ENCODE peak calls at places on chromosome 17, in eight cellular contexts. D is neural progenitor cell, F is heart right ventricle, K is hepatocyte, X is right lobe of liver, C is astrocyte, W is endodermal cell, J is PC-3. R is an unnamed sample.

GRCh38 chr17:37361543-37361942 is 14.2 kb upstream of the C17orf78 start:
- DNase-seq in W (no peak), C (no peak), F (no peak), K (peak; percentile 41), D (no peak), X (no peak), J (no peak), R (no peak)

GRCh38 chr17:70105641-70106040 is 30.6 kb downstream of the KCNJ16 start:
- DNase-seq in C (peak; percentile 26), D (no peak), W (no peak), X (no peak), F (no peak), K (no peak), J (no peak), R (no peak)

GRCh38 chr17:56571456-56571855 is 22.0 kb upstream of the NOG start:
- DNase-seq in F (no peak), W (no peak), X (no peak), D (no peak), C (no peak), K (no peak), J (no peak), R (no peak)

GRCh38 chr17:79752175-79752574 is 21.4 kb downstream of the ENPP7 start:
- DNase-seq in D (no peak), X (peak; percentile 24), K (no peak), W (no peak), F (no peak), C (no peak), J (peak; percentile 27), R (no peak)

GRCh38 chr17:29613856-29614255 is 8.9 kb downstream of the CORO6 start:
- DNase-seq in K (no peak), D (no peak), W (no peak), C (no peak), X (peak; percentile 49), F (no peak), J (no peak), R (peak; percentile 74)

GRCh38 chr17:40069751-40070643 is 7.2 kb downstream of the THRA start:
- DNase-seq in W (peak; percentile 71), C (peak; percentile 21), X (no peak), J (peak; percentile 25), K (peak; percentile 70), F (peak; percentile 31), D (no peak), R (no peak)

GRCh38 chr17:2051388-2052237 is 3.3 kb upstream of the HIC1 start:
- DNase-seq in D (no peak), K (no peak), C (no peak), F (no peak), X (no peak), J (no peak), W (peak; percentile 64), R (no peak)

GRCh38 chr17:9456265-9456664 is 119.4 kb downstream of the STX8 start:
- DNase-seq in F (no peak), X (no peak), J (no peak), D (no peak), C (no peak), W (no peak), K (peak; percentile 32), R (no peak)

GRCh38 chr17:61002316-61002736 is 324.7 kb downstream of the BCAS3 start:
- DNase-seq in J (peak; percentile 81), W (no peak), D (peak; percentile 51), C (peak; percentile 37), X (no peak), K (peak; percentile 63), F (no peak), R (no peak)

GRCh38 chr17:39979021-39979660 is 1.5 kb upstream of the PSMD3 start:
- DNase-seq in F (no peak), C (peak; percentile 95), X (no peak), K (peak; percentile 63), J (peak; percentile 66), D (no peak), W (no peak), R (no peak)

GRCh38 chr17:60743812-60744211 is 66.2 kb downstream of the BCAS3 start:
- DNase-seq in F (no peak), J (peak; percentile 86), D (no peak), K (peak; percentile 6), X (no peak), C (peak; percentile 79), W (no peak), R (no peak)

GRCh38 chr17:75625813-75626486 is 7.3 kb upstream of the SMIM5 start:
- DNase-seq in W (peak; percentile 95), F (no peak), D (peak; percentile 78), X (no peak), C (no peak), K (peak; percentile 70), J (peak; percentile 49), R (no peak)

GRCh38 chr17:62898239-62898864 is 67.7 kb upstream of the TANC2 start:
- DNase-seq in F (no peak), C (no peak), K (peak; percentile 35), D (no peak), W (no peak), X (no peak), J (no peak), R (no peak)

DNA sequence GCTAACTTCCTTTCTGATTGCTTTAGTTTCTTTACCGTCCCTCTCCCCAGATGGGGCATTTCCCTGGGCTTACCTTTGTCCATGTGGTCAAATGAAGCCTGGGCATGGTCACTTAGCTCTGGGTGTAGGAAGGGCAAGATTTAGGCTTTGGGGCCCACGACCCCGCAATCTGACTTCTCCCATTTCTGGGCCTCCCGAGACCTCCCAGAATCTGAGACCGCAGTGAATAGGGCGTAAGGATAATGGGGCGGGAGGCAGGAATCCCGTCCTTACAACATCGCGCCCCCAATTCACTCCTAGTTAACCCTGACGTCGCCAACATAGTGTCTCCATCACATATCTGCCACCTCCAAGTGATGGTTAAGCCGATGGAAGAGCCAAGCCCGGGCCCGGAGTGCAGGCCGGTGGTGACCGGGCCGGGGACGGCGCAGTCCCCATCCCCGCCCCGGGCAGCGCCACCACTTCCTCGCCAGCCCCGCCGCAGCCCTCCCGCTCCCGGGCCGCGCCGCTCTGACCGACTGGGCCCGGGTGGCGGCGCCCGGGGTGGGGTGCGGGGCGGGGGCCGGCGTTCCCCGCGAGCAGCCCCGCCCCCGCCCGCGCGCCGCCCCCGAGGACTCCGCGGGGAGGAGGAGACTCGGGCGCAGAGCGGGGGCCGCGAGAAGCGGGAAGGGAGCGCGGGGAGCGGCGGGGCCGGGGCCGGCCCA is at the start of gene RHBDL3:
- DNase-seq in X (no peak), J (no peak), F (peak; percentile 42), W (peak; percentile 78), K (no peak), C (no peak), D (peak; percentile 67), R (no peak)
- H3K4me3 ChIP-seq in X (peak within 1 kb of the TSS; percentile 56), J (peak within 1 kb of the TSS; percentile 56), F (peak within 1 kb of the TSS; percentile 61), W (peak within 1 kb of the TSS; percentile 71), K (peak within 1 kb of the TSS; percentile 52), C (peak within 1 kb of the TSS; percentile 37), D (peak within 1 kb of the TSS; percentile 66), R (peak within 1 kb of the TSS; percentile 65)

GRCh38 chr17:22692066-22692800 is 999.9 kb downstream of the KCNJ18 start:
- DNase-seq in K (no peak), C (no peak), D (no peak), F (no peak), W (no peak), X (no peak), J (no peak), R (no peak)

GRCh38 chr17:22692801-22693171 is 1000.5 kb downstream of the KCNJ18 start:
- DNase-seq in J (no peak), W (no peak), D (no peak), F (no peak), C (no peak), X (no peak), K (no peak), R (no peak)

GRCh38 chr17:22694362-22695227 is 1002.3 kb downstream of the KCNJ18 start:
- DNase-seq in X (no peak), F (no peak), D (no peak), C (no peak), J (no peak), K (no peak), W (peak; percentile 61), R (no peak)

GRCh38 chr17:22695228-22695619 is 1002.9 kb downstream of the KCNJ18 start:
- DNase-seq in D (no peak), C (no peak), X (no peak), K (no peak), J (no peak), W (no peak), F (no peak), R (no peak)
- H3K9me3 ChIP-seq in D (peaks cover 41% of the 10 kb centered on the region), C (peaks cover 10% of the 10 kb centered on the region), X (no peaks in the 10 kb centered on the region), K (peaks cover 6% of the 10 kb centered on the region), J (peaks cover 22% of the 10 kb centered on the region), W (peaks cover 93% of the 10 kb centered on the region), F (peaks cover 24% of the 10 kb centered on the region), R (no peaks in the 10 kb centered on the region)

GRCh38 chr17:27200476-27200875 is 93.4 kb upstream of the WSB1 start:
- DNase-seq in C (no peak), F (no peak), J (no peak), D (no peak), W (no peak), K (no peak), X (no peak), R (no peak)

GRCh38 chr17:27209316-27209715 is 84.6 kb upstream of the WSB1 start:
- DNase-seq in D (no peak), C (no peak), F (no peak), X (no peak), K (no peak), J (no peak), W (no peak), R (no peak)

GRCh38 chr17:27207073-27207511 is 86.8 kb upstream of the WSB1 start:
- DNase-seq in W (no peak), K (no peak), X (no peak), F (no peak), D (no peak), C (peak; percentile 54), J (peak; percentile 71), R (no peak)

GRCh38 chr17:27203241-27203640 is 90.7 kb upstream of the WSB1 start:
- DNase-seq in W (no peak), F (no peak), X (no peak), C (no peak), K (no peak), J (no peak), D (no peak), R (no peak)

DNA sequence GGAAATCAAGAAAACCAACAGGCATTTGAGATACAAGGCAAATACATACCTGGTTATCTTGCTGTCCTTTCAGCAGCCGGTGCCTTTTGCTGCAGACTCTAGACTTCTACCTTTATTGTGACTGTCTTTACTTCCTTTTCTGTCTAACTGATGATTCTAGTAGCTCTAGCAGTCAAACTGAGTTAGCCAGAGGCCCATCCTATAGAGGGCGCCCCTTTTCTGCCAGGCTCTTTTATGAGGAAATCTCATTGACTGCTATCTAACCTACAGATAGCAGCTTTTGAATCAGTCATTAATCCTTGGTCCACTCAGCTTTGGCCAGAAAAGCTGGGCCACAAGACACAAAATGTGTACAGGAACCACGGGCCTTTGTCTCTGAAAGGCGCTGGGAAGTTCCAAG is 87.5 kb upstream of the WSB1 start:
- DNase-seq in W (peak; percentile 74), J (no peak), X (no peak), K (no peak), F (no peak), D (no peak), C (no peak), R (no peak)
- TF ChIP-seq CTCF in W (peak; percentile 29), J (peak; percentile 42), X (no peak), K (no peak), F (no peak), D (no peak), C (no peak), R (no peak)

GRCh38 chr17:78376161-78376560 is 2.3 kb upstream of the PGS1 start:
- DNase-seq in D (no peak), W (no peak), K (no peak), C (peak; percentile 77), J (no peak), F (no peak), X (no peak), R (no peak)
- H3K4me3 ChIP-seq in D (no peak overlapping the region), W (no peak overlapping the region), K (no peak overlapping the region), C (peak overlapping the region; percentile 8), J (no peak overlapping the region), F (no peak overlapping the region), X (no peak overlapping the region), R (no peak overlapping the region)

R was measured in tibial artery.